ENCODE peak calls at places on chromosomes 5 and 9, in ten cellular contexts. N is body of pancreas, Z is tibial nerve, M is left ventricle myocardium inferior, B is aorta, Q is adrenal gland, H is psoas muscle, T is sigmoid colon, V is pancreas, I is right cardiac atrium. Y is an unnamed sample. For H3K9me3, the result is how much of the 10 kb centered on the place peaks cover.

GRCh38 chr9:124858330-124859046 is 3.3 kb downstream of the RPL35 start:
- DNase-seq in N (no peak), Z (no peak), Q (no peak), V (no peak), H (no peak), T (no peak), I (no peak), M (no peak), B (no peak), Y (no peak)

GRCh38 chr5:19988447-19988846 is 447 bp upstream of the CDH18 start:
- DNase-seq in H (no peak), V (no peak), N (no peak), I (no peak), T (no peak), M (no peak), Q (no peak), B (no peak), Z (no peak), Y (no peak)

GRCh38 chr9:126663661-126664072 is 49.9 kb downstream of the LMX1B start:
- DNase-seq in T (no peak), V (no peak), H (no peak), N (peak), Z (no peak), M (peak), I (peak), B (no peak), Q (no peak), Y (no peak)

GRCh38 chr5:60803712-60804111 is 40.4 kb downstream of the ELOVL7 start:
- DNase-seq in T (no peak), B (no peak), V (no peak), I (no peak), Q (no peak), Z (no peak), N (no peak), M (no peak), H (no peak), Y (no peak)

GRCh38 chr9:37575511-37575914 is 667 bp downstream of the FBXO10 start:
- DNase-seq in H (no peak), T (no peak), M (no peak), I (no peak), Z (no peak), V (no peak), N (no peak), Q (no peak), B (no peak), Y (no peak)

GRCh38 chr5:1793966-1794895 is 5.4 kb downstream of the MRPL36 start:
- DNase-seq in H (no peak), B (peak), V (no peak), T (peak), Z (no peak), N (no peak), M (no peak), I (no peak), Q (no peak), Y (no peak)

GRCh38 chr5:142179776-142180387 is 71.3 kb downstream of the NDFIP1 start:
- DNase-seq in M (no peak), B (no peak), N (no peak), V (no peak), Z (no peak), Q (no peak), I (no peak), H (no peak), T (peak), Y (no peak)

GRCh38 chr9:6413365-6414263 is 615 bp downstream of the UHRF2 start:
- DNase-seq in M (no peak), Q (no peak), N (peak), H (peak), T (no peak), I (no peak), B (peak), V (peak), Z (peak), Y (peak)

GRCh38 chr5:120394259-120394658 is 69.8 kb upstream of the PRR16 start:
- DNase-seq in N (no peak), V (no peak), H (no peak), I (no peak), B (no peak), M (no peak), T (no peak), Q (no peak), Z (no peak), Y (no peak)

DNA sequence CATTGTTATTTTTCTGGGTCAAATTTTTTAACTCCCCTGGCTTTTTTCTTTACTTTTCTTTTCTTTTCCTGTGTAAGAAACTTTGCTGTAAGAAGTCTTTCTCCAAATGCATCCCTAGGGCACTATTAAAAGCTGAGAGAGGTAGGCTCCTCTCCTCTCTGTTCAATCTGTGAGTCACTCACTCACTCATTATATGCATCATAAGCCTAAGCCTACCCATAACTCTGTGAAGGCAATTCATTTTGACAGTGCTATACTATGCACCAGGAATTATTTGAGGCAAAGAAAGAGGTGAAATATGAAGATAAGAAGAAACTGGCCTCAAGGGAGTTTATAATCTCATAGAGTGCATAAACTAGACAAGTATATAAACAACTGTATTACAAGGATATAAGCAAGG is 67.9 kb upstream of the PRR16 start:
- DNase-seq in V (no peak), T (no peak), I (no peak), H (no peak), B (no peak), N (no peak), M (no peak), Z (no peak), Q (no peak), Y (no peak)
- H3K27ac ChIP-seq in V (no peak), T (no peak), I (no peak), H (no peak), B (no peak), N (no peak), M (no peak), Z (no peak), Q (no peak), Y (no peak)

GRCh38 chr5:14467251-14467650 is 114.3 kb upstream of the OTULINL start:
- DNase-seq in I (no peak), V (no peak), N (no peak), T (no peak), Q (no peak), H (no peak), B (no peak), Z (no peak), M (no peak), Y (no peak)
- H3K9me3 ChIP-seq in I (under half), V (under half), N (under half), T (under half), Q (under half), H (under half), B (under half), Z (under half), M (under half), Y (under half)

DNA sequence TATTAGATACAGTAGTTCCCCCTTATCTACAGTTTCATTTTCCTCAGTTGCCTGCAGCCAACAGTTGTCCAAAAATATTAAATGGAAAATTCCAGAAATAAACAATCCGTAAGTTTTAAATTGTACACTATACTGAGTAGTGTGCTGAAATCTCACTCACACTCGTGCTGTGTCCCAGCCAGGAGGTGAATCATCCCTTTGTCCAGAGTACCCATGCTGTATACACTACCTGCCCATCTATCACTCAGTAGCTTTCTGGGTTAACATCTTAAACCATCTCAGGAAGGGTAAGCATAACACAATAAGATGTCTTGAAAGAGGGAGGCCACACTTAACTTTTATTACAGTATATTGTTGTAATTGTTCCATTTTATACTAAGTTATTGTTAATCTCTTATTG is 31.7 kb upstream of the DNAH5 start:
- DNase-seq in B (no peak), H (no peak), V (no peak), Z (no peak), T (no peak), M (no peak), Q (no peak), I (no peak), N (no peak), Y (no peak)
- H3K27ac ChIP-seq in B (no peak), H (no peak), V (no peak), Z (no peak), T (no peak), M (no peak), Q (no peak), I (no peak), N (no peak), Y (no peak)

DNA sequence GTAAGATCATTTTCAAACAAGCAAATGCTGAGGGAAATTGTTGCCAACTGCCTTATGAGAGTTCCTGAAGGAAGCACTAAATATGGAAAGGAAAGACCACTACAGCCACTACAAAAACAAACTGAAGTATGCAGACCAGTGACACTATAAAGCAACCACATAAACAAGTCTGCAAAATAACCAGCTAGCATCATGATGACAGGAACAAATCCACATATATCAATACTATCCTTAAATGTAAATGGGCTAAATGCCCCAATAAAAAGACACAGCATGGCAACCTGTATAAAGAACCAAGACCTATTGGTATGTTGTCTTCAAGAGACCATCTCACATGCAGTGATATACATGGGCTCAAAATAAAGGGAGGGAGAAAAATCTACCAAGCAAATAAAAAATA is 113.2 kb downstream of the DTWD2 start:
- DNase-seq in B (no peak), H (no peak), V (no peak), Q (no peak), I (no peak), M (no peak), T (no peak), N (no peak), Z (no peak), Y (no peak)
- H3K9me3 ChIP-seq in B (under half), H (under half), V (under half), Q (under half), I (under half), M (half or more), T (under half), N (under half), Z (under half), Y (under half)

GRCh38 chr5:132104561-132104960 is 31.0 kb downstream of the CSF2 start:
- DNase-seq in V (no peak), M (no peak), N (no peak), T (no peak), Z (no peak), Q (no peak), H (no peak), B (no peak), I (no peak), Y (no peak)
- H3K27ac ChIP-seq in V (no peak), M (no peak), N (no peak), T (no peak), Z (no peak), Q (no peak), H (no peak), B (peak), I (no peak), Y (no peak)